ENCODE peak calls at places on chromosomes 3 and 15, in nine cellular contexts. D is adrenal gland, P is A549, R is body of pancreas, V is stomach, L is breast epithelium, M is IMR-90, N is thyroid gland, F is heart left ventricle. Y is an unnamed sample.

GRCh38 chr15:71807125-71807629 is 3.2 kb upstream of the NR2E3 start:
- DNase-seq in M (no peak), V (no peak), L (no peak), R (no peak), F (no peak), P (no peak), D (no peak), N (no peak), Y (no peak)

GRCh38 chr3:71789922-71790321 is 5.0 kb upstream of the PROK2 start:
- DNase-seq in L (no peak), N (no peak), V (no peak), P (no peak), F (no peak), R (no peak), D (no peak), M (no peak), Y (no peak)

GRCh38 chr15:99126195-99126594 is 21.3 kb downstream of the SYNM start:
- DNase-seq in P (no peak), F (no peak), V (no peak), R (no peak), D (no peak), M (no peak), N (peak; percentile 16), L (no peak), Y (no peak)

GRCh38 chr3:102400142-102400541 is 34.7 kb upstream of the ZPLD1 start:
- DNase-seq in D (no peak), N (no peak), P (peak; percentile 2), F (no peak), R (no peak), V (no peak), M (peak; percentile 71), L (no peak), Y (no peak)

GRCh38 chr15:36877796-36878744 is 222.3 kb downstream of the MEIS2 start:
- DNase-seq in P (no peak), R (no peak), M (no peak), D (no peak), N (no peak), F (no peak), V (no peak), L (no peak), Y (no peak)

GRCh38 chr3:65878831-65879230 is 159.9 kb downstream of the MAGI1 start:
- DNase-seq in D (no peak), N (no peak), F (no peak), V (no peak), L (no peak), P (no peak), R (no peak), M (no peak), Y (no peak)

GRCh38 chr3:53845881-53846133 is 412 bp downstream of the CHDH start:
- DNase-seq in F (no peak), V (no peak), P (no peak), N (no peak), D (no peak), R (no peak), L (no peak), M (no peak), Y (no peak)

GRCh38 chr15:91942676-91943417 is 89.3 kb downstream of the SLCO3A1 start:
- DNase-seq in R (peak; percentile 67), M (peak; percentile 89), N (peak; percentile 88), P (peak; percentile 84), D (peak; percentile 90), V (peak; percentile 72), L (peak; percentile 93), F (peak; percentile 81), Y (no peak)

GRCh38 chr3:118447326-118447725 is 587.3 kb downstream of the IGSF11 start:
- DNase-seq in R (no peak), F (no peak), V (no peak), N (no peak), D (no peak), L (no peak), P (no peak), M (no peak), Y (no peak)

GRCh38 chr3:71580636-71581215 is 2.8 kb downstream of the FOXP1 start:
- DNase-seq in V (no peak), M (no peak), D (no peak), L (no peak), R (no peak), P (no peak), N (no peak), F (no peak), Y (no peak)

GRCh38 chr15:96306321-96306720 is 24.2 kb upstream of the NR2F2 start:
- DNase-seq in M (no peak), R (no peak), D (no peak), L (no peak), P (no peak), V (no peak), N (no peak), F (no peak), Y (no peak)

GRCh38 chr3:190339130-190339529 is 16.9 kb upstream of the CLDN1 start:
- DNase-seq in R (no peak), L (no peak), M (peak; percentile 83), V (no peak), F (no peak), D (no peak), N (no peak), P (no peak), Y (no peak)

GRCh38 chr15:31459011-31459748 is 132.5 kb downstream of the KLF13 start:
- DNase-seq in V (peak; percentile 26), R (no peak), F (peak; percentile 1), M (peak; percentile 37), L (no peak), D (no peak), P (no peak), N (no peak), Y (no peak)

GRCh38 chr15:96851613-96852012 is 521.1 kb downstream of the NR2F2 start:
- DNase-seq in F (no peak), P (no peak), L (no peak), V (no peak), D (peak; percentile 56), N (peak; percentile 1), M (peak; percentile 12), R (no peak), Y (peak; percentile 1)

GRCh38 chr3:96813820-96814580 is 394 bp upstream of the EPHA6 start:
- DNase-seq in P (peak; percentile 50), M (peak; percentile 7), R (peak; percentile 51), F (peak; percentile 20), N (peak; percentile 83), V (peak; percentile 35), D (no peak), L (no peak), Y (no peak)

GRCh38 chr15:51879555-51879954 is 50.1 kb downstream of the TMOD3 start:
- DNase-seq in R (no peak), F (no peak), P (no peak), D (no peak), L (no peak), N (no peak), M (peak; percentile 61), V (no peak), Y (no peak)

GRCh38 chr3:21357241-21357640 is 393.8 kb downstream of the ZNF385D start:
- DNase-seq in P (no peak), V (no peak), M (no peak), F (no peak), L (no peak), N (peak; percentile 31), R (no peak), D (no peak), Y (no peak)

GRCh38 chr15:38367476-38367875 is 86.5 kb upstream of the FAM98B start:
- DNase-seq in N (no peak), R (no peak), P (no peak), V (no peak), D (no peak), M (peak; percentile 68), F (no peak), L (no peak), Y (no peak)

GRCh38 chr15:68256675-68257450 is 20.7 kb upstream of the FEM1B start:
- DNase-seq in R (peak; percentile 82), N (peak; percentile 94), F (peak; percentile 86), P (peak; percentile 90), L (peak; percentile 92), D (peak; percentile 95), M (peak; percentile 68), V (peak; percentile 79), Y (no peak)

GRCh38 chr15:94631608-94632007 is 400.2 kb downstream of the MCTP2 start:
- DNase-seq in P (no peak), M (no peak), D (no peak), L (no peak), R (no peak), F (no peak), V (no peak), N (no peak), Y (no peak)

GRCh38 chr3:150385296-150386242 is 22.5 kb upstream of the TSC22D2 start:
- DNase-seq in F (no peak), L (no peak), D (no peak), M (no peak), R (no peak), N (no peak), V (no peak), P (no peak), Y (no peak)
- TF ChIP-seq POLR2A in F (no peak), L (no peak), D (no peak), M (no peak), R (no peak), N (no peak), V (no peak), P (no peak), Y (no peak)

DNA sequence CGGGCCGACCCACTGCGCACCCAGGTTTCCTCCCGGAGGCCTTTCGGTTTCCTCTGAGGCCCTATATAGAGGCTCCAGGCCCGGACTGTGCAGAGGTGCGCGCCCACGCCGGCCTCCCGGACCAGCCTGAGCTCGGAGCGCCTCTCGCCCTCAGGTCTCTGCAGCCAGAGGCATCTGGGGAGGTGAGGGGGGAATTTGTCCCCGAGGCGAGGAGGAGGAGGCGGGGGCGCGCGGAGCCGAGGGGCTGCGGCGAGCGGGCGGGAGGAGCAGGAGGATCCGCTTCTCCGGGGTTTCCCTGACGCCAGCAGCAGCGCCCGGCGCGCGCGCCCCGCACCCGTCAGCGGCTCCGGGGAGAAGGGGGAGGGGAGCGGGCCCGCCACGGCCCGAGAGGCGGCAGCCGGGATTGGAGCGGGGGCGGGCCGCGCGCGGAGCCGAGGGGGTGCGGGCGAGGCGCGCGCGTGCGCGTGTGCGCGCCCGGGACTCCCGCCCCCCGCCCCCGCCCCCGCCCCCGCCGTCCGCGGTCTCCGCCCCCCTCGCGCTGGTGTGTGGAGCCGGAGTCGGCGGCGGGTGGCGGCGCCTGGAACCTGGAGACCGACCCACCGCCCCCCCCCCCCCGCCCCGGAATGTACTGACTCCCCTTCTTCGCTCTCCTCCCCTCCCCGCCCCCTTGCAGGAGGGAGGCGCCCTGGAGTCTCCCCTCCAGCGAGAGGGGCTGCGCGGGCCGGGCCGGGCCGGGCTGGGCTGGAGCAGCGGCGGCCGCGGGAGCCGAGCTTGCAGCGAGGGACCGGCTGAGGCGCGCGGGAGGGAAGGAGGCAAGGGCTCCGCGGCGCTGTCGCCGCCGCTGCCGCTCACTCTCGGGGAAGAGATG is at the start of gene NEO1:
- DNase-seq in L (peak; percentile 79), P (peak; percentile 87), M (peak; percentile 70), R (peak; percentile 91), D (peak; percentile 85), N (peak; percentile 90), F (peak; percentile 88), V (peak; percentile 89), Y (peak; percentile 41)
- TF ChIP-seq POLR2A in L (no peak), P (peak; percentile 51), M (no peak), R (peak; percentile 74), D (peak; percentile 65), N (no peak), F (no peak), V (no peak), Y (peak; percentile 32)

GRCh38 chr3:32969656-32970055 is 18.2 kb downstream of the CCR4 start:
- DNase-seq in L (no peak), D (no peak), M (peak; percentile 42), P (peak; percentile 54), N (no peak), F (no peak), R (no peak), V (no peak), Y (no peak)
- TF ChIP-seq POLR2A in L (no peak), D (no peak), M (no peak), P (no peak), N (no peak), F (no peak), R (no peak), V (no peak), Y (no peak)

GRCh38 chr3:50333744-50334328 is 5.8 kb upstream of the TUSC2 start:
- DNase-seq in M (peak; percentile 86), V (no peak), F (peak; percentile 86), R (no peak), P (no peak), L (no peak), D (no peak), N (no peak), Y (no peak)
- TF ChIP-seq POLR2A in M (peak; percentile 57), V (no peak), F (no peak), R (no peak), P (no peak), L (no peak), D (no peak), N (no peak), Y (no peak)

Y was measured in H54.